ENCODE peak calls at places on chromosomes 3 and 15, in ten cellular contexts. I is left lung, L is body of pancreas, K is A549, V is astrocyte of the spinal cord, R is H1, H is mucosa of descending colon, Y is choroid plexus epithelial cell, J is GM23338, M is fibroblast of lung. E is an unnamed sample.

GRCh38 chr15:79418693-79419279 is 13.3 kb upstream of the MINAR1 start:
- DNase-seq in I (no peak), L (no peak), K (no peak), V (no peak), R (no peak), H (no peak), Y (peak), J (peak), M (no peak), E (no peak)

GRCh38 chr3:32706348-32707025 is 21.5 kb downstream of the CNOT10 start:
- DNase-seq in I (no peak), L (no peak), K (no peak), V (peak), R (no peak), H (no peak), Y (no peak), J (no peak), M (peak), E (peak)

GRCh38 chr3:195099976-195100755 is 170.8 kb downstream of the XXYLT1 start:
- DNase-seq in I (peak), L (no peak), K (no peak), V (no peak), R (no peak), H (peak), Y (no peak), J (no peak), M (no peak), E (no peak)

GRCh38 chr3:48879307-48879993 is 19.2 kb downstream of the SLC25A20 start:
- DNase-seq in I (no peak), L (no peak), K (no peak), V (no peak), R (no peak), H (no peak), Y (no peak), J (no peak), M (no peak), E (no peak)

GRCh38 chr3:85626662-85627061 is 667.9 kb downstream of the CADM2 start:
- DNase-seq in I (no peak), L (no peak), K (no peak), V (no peak), R (no peak), H (no peak), Y (no peak), J (peak), M (no peak), E (no peak)

GRCh38 chr15:67945951-67946700 is 106.3 kb upstream of the RNU6-1 start:
- DNase-seq in I (no peak), L (no peak), K (no peak), V (peak), R (peak), H (no peak), Y (peak), J (peak), M (no peak), E (no peak)

GRCh38 chr15:84598993-84599392 is 1.8 kb upstream of the ZSCAN2 start:
- DNase-seq in I (no peak), L (peak), K (peak), V (peak), R (no peak), H (no peak), Y (peak), J (peak), M (peak), E (no peak)

GRCh38 chr3:191376742-191377141 is 46.4 kb upstream of the UTS2B start:
- DNase-seq in I (no peak), L (no peak), K (no peak), V (peak), R (no peak), H (no peak), Y (peak), J (no peak), M (peak), E (peak)

GRCh38 chr3:56467108-56467507 is 1.2 kb downstream of the ERC2 start:
- DNase-seq in I (peak), L (peak), K (peak), V (peak), R (peak), H (peak), Y (peak), J (peak), M (peak), E (peak)

GRCh38 chr15:73239564-73240208 is 129.1 kb downstream of the HCN4 start:
- DNase-seq in I (no peak), L (no peak), K (no peak), V (no peak), R (no peak), H (no peak), Y (peak), J (peak), M (peak), E (no peak)

GRCh38 chr3:25618043-25618442 is 46.7 kb downstream of the TOP2B start:
- DNase-seq in I (no peak), L (no peak), K (no peak), V (no peak), R (no peak), H (no peak), Y (no peak), J (no peak), M (no peak), E (no peak)

GRCh38 chr3:131405411-131405810 is 23.8 kb downstream of the NUDT16 start:
- DNase-seq in I (no peak), L (no peak), K (no peak), V (no peak), R (no peak), H (no peak), Y (no peak), J (no peak), M (no peak), E (no peak)

GRCh38 chr15:58361291-58361759 is 70.5 kb upstream of the LIPC start:
- DNase-seq in I (no peak), L (no peak), K (no peak), V (peak), R (no peak), H (no peak), Y (peak), J (no peak), M (peak), E (no peak)

GRCh38 chr15:85800460-85801123 is 5.9 kb upstream of the KLHL25 start:
- DNase-seq in I (peak), L (peak), K (peak), V (peak), R (no peak), H (peak), Y (peak), J (peak), M (peak), E (no peak)

GRCh38 chr15:90618330-90619136 is 88.8 kb downstream of the CRTC3 start:
- DNase-seq in I (no peak), L (no peak), K (no peak), V (no peak), R (no peak), H (no peak), Y (peak), J (no peak), M (no peak), E (no peak)

GRCh38 chr15:71055461-71055860 is 59.8 kb upstream of the THSD4 start:
- DNase-seq in I (no peak), L (no peak), K (no peak), V (peak), R (no peak), H (no peak), Y (peak), J (no peak), M (peak), E (no peak)

GRCh38 chr15:91706366-91707032 is 147.0 kb upstream of the SLCO3A1 start:
- DNase-seq in I (peak), L (peak), K (peak), V (peak), R (peak), H (peak), Y (peak), J (peak), M (peak), E (peak)

GRCh38 chr15:44101944-44102343 is 93.1 kb downstream of the FRMD5 start:
- DNase-seq in I (no peak), L (no peak), K (no peak), V (peak), R (no peak), H (no peak), Y (peak), J (no peak), M (peak), E (peak)

GRCh38 chr3:50365080-50365841 is 5.9 kb upstream of the TMEM115 start:
- DNase-seq in I (peak), L (peak), K (no peak), V (peak), R (peak), H (peak), Y (peak), J (peak), M (peak), E (no peak)

GRCh38 chr3:117355566-117355965 is 646.0 kb downstream of the TUSC7 start:
- DNase-seq in I (no peak), L (peak), K (peak), V (no peak), R (no peak), H (no peak), Y (peak), J (peak), M (peak), E (no peak)

GRCh38 chr3:19248143-19248542 is 99.8 kb downstream of the KCNH8 start:
- DNase-seq in I (no peak), L (no peak), K (no peak), V (no peak), R (no peak), H (no peak), Y (no peak), J (no peak), M (no peak), E (no peak)

GRCh38 chr15:91465696-91466095 is 365.6 kb downstream of the SV2B start:
- DNase-seq in I (no peak), L (no peak), K (no peak), V (no peak), R (no peak), H (no peak), Y (no peak), J (no peak), M (no peak), E (no peak)

GRCh38 chr3:141412936-141413354 is 44.6 kb downstream of the ZBTB38 start:
- DNase-seq in I (peak), L (peak), K (no peak), V (peak), R (no peak), H (peak), Y (peak), J (no peak), M (peak), E (no peak)

GRCh38 chr3:50474717-50475116 is 28.7 kb downstream of the CACNA2D2 start:
- DNase-seq in I (no peak), L (no peak), K (no peak), V (peak), R (no peak), H (no peak), Y (peak), J (no peak), M (peak), E (no peak)

GRCh38 chr3:52434491-52435115 is 10.3 kb downstream of the SEMA3G start:
- DNase-seq in I (no peak), L (no peak), K (no peak), V (no peak), R (no peak), H (no peak), Y (no peak), J (no peak), M (no peak), E (no peak)

GRCh38 chr3:119659584-119660291 is 651 bp downstream of the POPDC2 start:
- DNase-seq in I (no peak), L (no peak), K (no peak), V (no peak), R (no peak), H (no peak), Y (no peak), J (no peak), M (no peak), E (no peak)

GRCh38 chr15:92958105-92958504 is 58.0 kb downstream of the CHD2 start:
- DNase-seq in I (no peak), L (no peak), K (no peak), V (peak), R (no peak), H (no peak), Y (peak), J (no peak), M (peak), E (no peak)

GRCh38 chr3:125213946-125214542 is 1.5 kb upstream of the SLC12A8 start:
- DNase-seq in I (no peak), L (no peak), K (no peak), V (peak), R (no peak), H (no peak), Y (no peak), J (peak), M (no peak), E (no peak)

GRCh38 chr3:132268956-132269355 is 48.3 kb upstream of the ACP3 start:
- DNase-seq in I (no peak), L (no peak), K (no peak), V (peak), R (no peak), H (no peak), Y (peak), J (peak), M (peak), E (no peak)

GRCh38 chr15:56929933-56930332 is 11.5 kb downstream of the TCF12 start:
- DNase-seq in I (no peak), L (no peak), K (no peak), V (no peak), R (no peak), H (no peak), Y (peak), J (no peak), M (no peak), E (no peak)

GRCh38 chr3:100590840-100591147 is 18.6 kb upstream of the ADGRG7 start:
- DNase-seq in I (no peak), L (no peak), K (no peak), V (no peak), R (no peak), H (no peak), Y (no peak), J (no peak), M (no peak), E (no peak)

GRCh38 chr3:188497021-188497420 is 343.1 kb downstream of the LPP start:
- DNase-seq in I (no peak), L (no peak), K (no peak), V (no peak), R (no peak), H (no peak), Y (peak), J (no peak), M (no peak), E (no peak)

GRCh38 chr3:78846688-78847087 is 921.1 kb downstream of the ROBO1 start:
- DNase-seq in I (no peak), L (no peak), K (no peak), V (peak), R (no peak), H (no peak), Y (peak), J (no peak), M (peak), E (no peak)

GRCh38 chr3:167714871-167715270 is 19.8 kb downstream of the PDCD10 start:
- DNase-seq in I (no peak), L (no peak), K (no peak), V (no peak), R (no peak), H (no peak), Y (no peak), J (no peak), M (no peak), E (no peak)

GRCh38 chr15:29140475-29141172 is 129.0 kb downstream of the NSMCE3 start:
- DNase-seq in I (no peak), L (no peak), K (no peak), V (no peak), R (no peak), H (no peak), Y (no peak), J (peak), M (no peak), E (no peak)

GRCh38 chr15:94263341-94264273 is 32.2 kb downstream of the MCTP2 start:
- DNase-seq in I (no peak), L (no peak), K (no peak), V (peak), R (no peak), H (no peak), Y (no peak), J (no peak), M (peak), E (no peak)

GRCh38 chr15:29698030-29698701 is 124.1 kb downstream of the TJP1 start:
- DNase-seq in I (no peak), L (no peak), K (peak), V (peak), R (no peak), H (no peak), Y (peak), J (no peak), M (peak), E (peak)

GRCh38 chr3:67529915-67530314 is 124.5 kb downstream of the SUCLG2 start:
- DNase-seq in I (no peak), L (no peak), K (no peak), V (no peak), R (no peak), H (no peak), Y (peak), J (no peak), M (peak), E (no peak)

GRCh38 chr15:100349696-100350433 is 8.1 kb upstream of the ADAMTS17 start:
- DNase-seq in I (peak), L (peak), K (peak), V (peak), R (peak), H (peak), Y (peak), J (peak), M (peak), E (no peak)

GRCh38 chr15:100353469-100353868 is 11.7 kb upstream of the ADAMTS17 start:
- DNase-seq in I (no peak), L (no peak), K (no peak), V (no peak), R (no peak), H (no peak), Y (no peak), J (no peak), M (no peak), E (no peak)

GRCh38 chr15:100349321-100349695 is 7.5 kb upstream of the ADAMTS17 start:
- DNase-seq in I (no peak), L (no peak), K (no peak), V (no peak), R (no peak), H (no peak), Y (no peak), J (peak), M (no peak), E (no peak)

GRCh38 chr15:100348578-100348977 is 6.8 kb upstream of the ADAMTS17 start:
- DNase-seq in I (no peak), L (no peak), K (no peak), V (no peak), R (no peak), H (no peak), Y (no peak), J (peak), M (no peak), E (no peak)

DNA sequence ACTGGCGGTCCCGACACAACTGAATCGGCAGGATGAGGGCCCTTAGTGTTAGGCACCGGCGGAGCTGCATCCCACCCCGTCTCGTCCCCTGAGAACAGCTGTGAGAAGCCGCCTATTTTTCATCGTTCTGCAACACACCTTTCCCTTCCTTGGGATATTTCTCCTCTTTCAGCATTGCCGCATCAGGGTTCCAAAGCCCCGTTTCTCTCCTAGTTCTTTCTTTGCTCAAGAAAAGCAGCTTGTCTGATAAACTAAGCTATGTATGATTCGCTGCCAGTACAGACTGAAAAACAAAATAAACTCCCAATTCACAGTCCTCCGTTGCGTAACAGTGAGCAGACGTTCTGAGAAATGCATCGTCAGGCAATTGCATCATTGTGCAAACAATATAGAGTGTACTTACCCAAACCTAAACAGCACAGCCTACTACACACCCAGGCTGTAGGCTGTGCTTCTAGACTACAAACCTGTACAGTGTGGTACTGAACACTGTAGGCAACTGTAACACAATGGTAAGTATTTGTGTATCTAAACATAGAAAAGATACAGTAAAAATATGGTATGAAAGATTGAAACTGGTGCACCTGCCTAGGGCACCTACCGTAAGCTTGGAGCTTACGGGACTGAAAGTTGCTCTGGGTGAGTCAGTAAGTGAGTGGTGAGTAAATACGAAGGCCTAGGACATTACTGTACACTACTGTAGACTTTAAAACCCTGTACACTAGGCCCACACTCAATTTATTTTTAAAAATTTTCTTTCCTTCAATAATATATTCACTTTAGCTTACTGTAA is 8.9 kb upstream of the ADAMTS17 start:
- DNase-seq in I (no peak), L (peak), K (peak), V (peak), R (no peak), H (no peak), Y (peak), J (no peak), M (peak), E (no peak)
- H3K4me3 ChIP-seq in I (peak), L (no peak), K (peak), V (peak), R (peak), H (peak), Y (peak), J (peak), M (no peak), E (no peak)

GRCh38 chr3:143328459-143328858 is 208.9 kb downstream of the CHST2 start:
- DNase-seq in I (no peak), L (no peak), K (no peak), V (no peak), R (no peak), H (no peak), Y (peak), J (peak), M (no peak), E (no peak)
- TF ChIP-seq CTCF in I (no peak), L (no peak), K (no peak), V (peak), R (no peak), H (no peak), Y (peak), J (no peak), M (no peak), E (peak)

GRCh38 chr3:12369029-12369428 is 80.2 kb downstream of the PPARG start:
- DNase-seq in I (no peak), L (no peak), K (no peak), V (no peak), R (no peak), H (no peak), Y (no peak), J (no peak), M (no peak), E (no peak)
- H3K4me3 ChIP-seq in I (no peak), L (no peak), K (no peak), V (no peak), R (no peak), H (no peak), Y (no peak), J (no peak), M (no peak), E (no peak)

GRCh38 chr3:8769088-8769822 is at the start of gene OXTR:
- DNase-seq in I (no peak), L (peak), K (peak), V (peak), R (peak), H (no peak), Y (peak), J (peak), M (peak), E (no peak)

GRCh38 chr3:8768364-8769087 is 887 bp downstream of the OXTR start:
- DNase-seq in I (no peak), L (no peak), K (no peak), V (no peak), R (no peak), H (no peak), Y (peak), J (peak), M (no peak), E (no peak)

GRCh38 chr3:8767181-8767666 is 2.2 kb downstream of the OXTR start:
- DNase-seq in I (no peak), L (no peak), K (no peak), V (no peak), R (no peak), H (no peak), Y (no peak), J (no peak), M (no peak), E (no peak)

GRCh38 chr3:8766148-8766547 is 3.3 kb downstream of the OXTR start:
- DNase-seq in I (no peak), L (no peak), K (no peak), V (no peak), R (no peak), H (no peak), Y (no peak), J (no peak), M (no peak), E (no peak)

GRCh38 chr3:8767667-8768363 is 1.6 kb downstream of the OXTR start:
- DNase-seq in I (no peak), L (peak), K (no peak), V (no peak), R (peak), H (peak), Y (peak), J (peak), M (peak), E (no peak)
- TF ChIP-seq CTCF in I (no peak), L (peak), K (no peak), V (peak), R (peak), H (no peak), Y (peak), J (peak), M (no peak), E (peak)

GRCh38 chr3:61853912-61854311 is 292.5 kb downstream of the PTPRG start:
- DNase-seq in I (no peak), L (no peak), K (no peak), V (no peak), R (no peak), H (no peak), Y (peak), J (no peak), M (no peak), E (no peak)

GRCh38 chr3:61847784-61848462 is 286.6 kb downstream of the PTPRG start:
- DNase-seq in I (peak), L (no peak), K (no peak), V (peak), R (no peak), H (peak), Y (peak), J (peak), M (peak), E (no peak)

GRCh38 chr3:61844346-61844745 is 283.0 kb downstream of the PTPRG start:
- DNase-seq in I (no peak), L (no peak), K (no peak), V (no peak), R (no peak), H (no peak), Y (no peak), J (no peak), M (no peak), E (no peak)

GRCh38 chr3:61846488-61846887 is 285.1 kb downstream of the PTPRG start:
- DNase-seq in I (no peak), L (no peak), K (no peak), V (no peak), R (no peak), H (no peak), Y (no peak), J (no peak), M (no peak), E (no peak)

GRCh38 chr3:61848885-61849284 is 287.5 kb downstream of the PTPRG start:
- DNase-seq in I (no peak), L (no peak), K (no peak), V (peak), R (no peak), H (no peak), Y (peak), J (no peak), M (peak), E (no peak)
- H3K4me3 ChIP-seq in I (no peak), L (no peak), K (no peak), V (no peak), R (no peak), H (no peak), Y (no peak), J (peak), M (no peak), E (no peak)

GRCh38 chr15:47439146-47439869 is 278.0 kb upstream of the SEMA6D start:
- DNase-seq in I (no peak), L (no peak), K (no peak), V (peak), R (no peak), H (no peak), Y (peak), J (no peak), M (peak), E (no peak)
- TF ChIP-seq CTCF in I (no peak), L (no peak), K (no peak), V (no peak), R (no peak), H (no peak), Y (no peak), J (no peak), M (no peak), E (no peak)